ENCODE peak calls at places on chromosomes 3 and 15, in four cellular contexts. One of them, this sample, is unnamed.

GRCh38 chr3:197891-198491 is 1.4 kb downstream of the CHL1 start:
- DNase-seq in ovary: peak; percentile 42
- DNase-seq in body of pancreas: no peak
- DNase-seq in prostate gland: no peak
- DNase-seq in this sample: no peak

GRCh38 chr3:149688122-149688757 is 30.4 kb upstream of the WWTR1 start:
- DNase-seq in ovary: no peak
- DNase-seq in prostate gland: no peak
- DNase-seq in body of pancreas: peak; percentile 2
- DNase-seq in this sample: no peak

GRCh38 chr3:50068134-50068533 is 20.6 kb upstream of the RBM5 start:
- DNase-seq in prostate gland: no peak
- DNase-seq in body of pancreas: no peak
- DNase-seq in ovary: no peak
- DNase-seq in this sample: peak; percentile 35

GRCh38 chr3:172666181-172666872 is 44.5 kb downstream of the NCEH1 start:
- DNase-seq in prostate gland: no peak
- DNase-seq in body of pancreas: no peak
- DNase-seq in ovary: no peak
- DNase-seq in this sample: no peak

GRCh38 chr3:168455814-168456213 is 360.1 kb upstream of the GOLIM4 start:
- DNase-seq in prostate gland: no peak
- DNase-seq in ovary: no peak
- DNase-seq in body of pancreas: no peak
- DNase-seq in this sample: no peak

GRCh38 chr3:37731895-37732294 is 129.8 kb upstream of the CTDSPL start:
- DNase-seq in body of pancreas: no peak
- DNase-seq in prostate gland: no peak
- DNase-seq in ovary: no peak
- DNase-seq in this sample: no peak

GRCh38 chr15:48794697-48795134 is 16.2 kb downstream of the CEP152 start:
- DNase-seq in ovary: no peak
- DNase-seq in body of pancreas: no peak
- DNase-seq in prostate gland: no peak
- DNase-seq in this sample: peak; percentile 11

GRCh38 chr3:143565943-143566342 is 282.3 kb downstream of the SLC9A9 start:
- DNase-seq in body of pancreas: no peak
- DNase-seq in ovary: no peak
- DNase-seq in prostate gland: no peak
- DNase-seq in this sample: no peak

GRCh38 chr3:13753926-13754325 is 125.9 kb downstream of the WNT7A start:
- DNase-seq in prostate gland: no peak
- DNase-seq in body of pancreas: no peak
- DNase-seq in ovary: no peak
- DNase-seq in this sample: no peak

GRCh38 chr15:67968564-67969440 is 85.3 kb upstream of the PIAS1 start:
- DNase-seq in body of pancreas: no peak
- DNase-seq in prostate gland: no peak
- DNase-seq in ovary: no peak
- DNase-seq in this sample: no peak

GRCh38 chr3:54062546-54062945 is 59.8 kb upstream of the CACNA2D3 start:
- DNase-seq in prostate gland: no peak
- DNase-seq in body of pancreas: no peak
- DNase-seq in ovary: no peak
- DNase-seq in this sample: no peak

GRCh38 chr3:186320862-186321568 is 41.0 kb downstream of the DGKG start:
- DNase-seq in prostate gland: no peak
- DNase-seq in body of pancreas: no peak
- DNase-seq in ovary: no peak
- DNase-seq in this sample: peak; percentile 93

GRCh38 chr3:33221241-33221640 is 2.6 kb upstream of the SUSD5 start:
- DNase-seq in ovary: no peak
- DNase-seq in body of pancreas: no peak
- DNase-seq in prostate gland: no peak
- DNase-seq in this sample: no peak

GRCh38 chr3:33218072-33218445 is 551 bp downstream of the SUSD5 start:
- DNase-seq in body of pancreas: no peak
- DNase-seq in ovary: no peak
- DNase-seq in prostate gland: no peak
- DNase-seq in this sample: no peak

GRCh38 chr3:33219175-33219487 is 521 bp upstream of the SUSD5 start:
- DNase-seq in prostate gland: no peak
- DNase-seq in ovary: no peak
- DNase-seq in body of pancreas: no peak
- DNase-seq in this sample: no peak

GRCh38 chr3:33215739-33216138 is 2.9 kb downstream of the SUSD5 start:
- DNase-seq in body of pancreas: no peak
- DNase-seq in prostate gland: no peak
- DNase-seq in ovary: no peak
- DNase-seq in this sample: no peak

DNA sequence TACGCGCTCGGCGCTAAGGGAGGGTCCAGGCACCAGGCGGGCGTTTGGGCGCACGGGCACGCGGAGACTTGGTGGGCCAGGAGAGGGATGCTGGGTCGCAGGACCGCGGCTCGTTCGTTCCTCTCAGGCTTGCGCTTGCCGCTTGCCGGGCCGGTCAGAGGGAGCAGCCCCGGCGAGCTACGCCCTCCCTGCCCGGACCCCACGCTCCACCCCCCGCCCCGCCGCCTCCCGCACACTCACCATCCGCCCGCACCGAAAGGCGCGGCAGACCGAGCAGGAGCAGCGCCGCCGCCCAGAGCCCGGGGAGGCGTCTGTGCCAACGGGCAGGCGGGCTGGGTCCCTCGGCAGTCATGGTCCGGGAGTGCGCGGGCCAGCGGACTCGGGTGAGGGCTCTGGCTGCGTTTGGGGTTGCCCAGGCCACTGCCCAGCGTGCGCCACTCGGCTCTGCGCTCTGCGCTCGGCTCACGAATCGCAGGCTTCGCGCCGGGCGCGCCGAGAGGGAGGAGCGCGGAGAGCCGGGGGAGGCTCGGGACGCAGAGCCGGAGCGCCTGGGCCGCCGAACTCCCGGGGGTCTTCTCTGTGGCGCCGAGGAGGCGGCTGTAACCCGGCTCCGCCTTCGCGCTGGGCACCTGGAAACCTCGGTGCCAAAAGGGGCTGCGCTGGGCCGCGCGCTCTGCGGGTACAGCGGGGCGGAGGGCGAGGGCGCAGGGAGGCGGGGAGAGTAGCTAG is at the start of gene SUSD5:
- DNase-seq in ovary: no peak
- DNase-seq in body of pancreas: no peak
- DNase-seq in prostate gland: no peak
- DNase-seq in this sample: peak; percentile 65
- TF ChIP-seq CTCF in ovary: no peak
- TF ChIP-seq CTCF in body of pancreas: no peak
- TF ChIP-seq CTCF in prostate gland: no peak
- TF ChIP-seq CTCF in this sample: no peak

GRCh38 chr15:89513284-89513683 is 16.9 kb upstream of the RHCG start:
- DNase-seq in body of pancreas: no peak
- DNase-seq in prostate gland: no peak
- DNase-seq in ovary: no peak
- DNase-seq in this sample: peak; percentile 91
- H3K27ac ChIP-seq in body of pancreas: no peak overlapping the region
- H3K27ac ChIP-seq in prostate gland: no peak overlapping the region
- H3K27ac ChIP-seq in ovary: no peak overlapping the region
- H3K27ac ChIP-seq in this sample: peak overlapping the region; percentile 91

GRCh38 chr3:135238866-135239434 is 443.9 kb downstream of the EPHB1 start:
- DNase-seq in body of pancreas: no peak
- DNase-seq in ovary: no peak
- DNase-seq in prostate gland: no peak
- DNase-seq in this sample: no peak
- H3K4me1 ChIP-seq in body of pancreas: no peaks in the 10 kb centered on the region
- H3K4me1 ChIP-seq in ovary: no peaks in the 10 kb centered on the region
- H3K4me1 ChIP-seq in prostate gland: no peaks in the 10 kb centered on the region
- H3K4me1 ChIP-seq in this sample: no peaks in the 10 kb centered on the region

DNA sequence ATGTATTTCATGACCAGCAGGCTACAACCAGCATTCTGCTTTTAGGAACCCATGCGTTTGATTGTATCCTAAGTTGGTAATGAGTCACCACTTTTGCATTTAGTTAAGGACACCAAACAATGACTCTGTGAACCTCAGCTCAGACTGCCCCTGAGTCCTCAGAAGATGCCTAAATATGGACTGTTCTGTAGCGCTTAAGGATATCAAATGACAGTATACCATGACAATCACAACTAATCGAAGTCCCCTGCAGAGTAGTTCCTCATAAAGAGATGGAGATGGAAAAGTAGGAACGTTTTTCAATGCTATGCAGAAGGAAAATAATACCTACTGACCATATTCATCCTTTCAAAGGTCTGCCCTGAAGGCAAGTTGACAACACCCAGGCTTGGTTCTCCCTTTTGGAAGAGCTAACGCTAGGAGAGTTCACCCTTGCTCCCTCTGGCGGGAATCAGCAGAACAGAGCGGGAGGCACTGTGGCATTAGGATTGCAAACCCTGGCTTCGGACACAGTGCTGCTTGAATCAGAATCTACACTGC is 508.6 kb downstream of the FHIT start:
- DNase-seq in prostate gland: no peak
- DNase-seq in ovary: no peak
- DNase-seq in body of pancreas: no peak
- DNase-seq in this sample: peak; percentile 2
- TF ChIP-seq CTCF in prostate gland: no peak
- TF ChIP-seq CTCF in ovary: no peak
- TF ChIP-seq CTCF in body of pancreas: no peak
- TF ChIP-seq CTCF in this sample: no peak

DNA sequence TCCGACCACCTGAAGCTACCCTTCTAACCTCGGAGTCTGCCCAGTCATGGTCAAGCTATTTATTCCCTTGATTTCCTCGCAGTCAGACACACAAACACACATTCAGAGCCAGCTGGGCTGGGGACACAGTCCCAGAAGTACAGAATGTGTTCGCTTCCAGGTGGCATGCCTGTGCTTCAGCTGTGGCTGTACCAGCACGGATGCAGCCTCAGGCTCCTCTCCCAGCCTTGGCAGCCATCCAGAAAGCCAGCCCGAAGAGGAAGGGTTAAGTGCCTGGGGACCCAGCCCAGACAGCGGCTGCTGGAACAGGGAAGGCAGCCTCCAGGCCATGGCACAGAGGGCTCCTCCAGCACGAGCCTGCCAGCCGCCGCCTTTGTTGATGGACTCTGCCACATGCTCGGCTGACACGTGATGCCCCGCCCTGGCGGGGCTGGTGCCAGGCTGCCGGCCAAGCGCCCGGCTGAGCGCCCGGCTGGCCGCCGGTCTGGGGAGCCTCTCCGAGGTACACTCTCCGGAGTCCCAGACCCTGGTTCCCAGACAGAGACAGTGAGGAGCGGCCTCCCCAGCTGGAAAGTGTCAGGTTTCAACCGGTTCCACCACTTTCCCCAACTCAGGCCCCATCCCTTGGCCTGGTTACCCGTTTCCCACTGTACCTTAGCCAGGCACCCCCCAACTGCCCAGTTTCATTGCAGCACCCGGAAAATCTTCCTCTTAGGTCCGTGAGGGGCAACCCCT is 5.4 kb downstream of the BMF start:
- DNase-seq in ovary: peak; percentile 83
- DNase-seq in prostate gland: peak; percentile 96
- DNase-seq in body of pancreas: peak; percentile 91
- DNase-seq in this sample: peak; percentile 85
- H3K27ac ChIP-seq in ovary: peak overlapping the region; percentile 93
- H3K27ac ChIP-seq in prostate gland: peak overlapping the region; percentile 85
- H3K27ac ChIP-seq in body of pancreas: peak overlapping the region; percentile 92
- H3K27ac ChIP-seq in this sample: no peak overlapping the region

DNA sequence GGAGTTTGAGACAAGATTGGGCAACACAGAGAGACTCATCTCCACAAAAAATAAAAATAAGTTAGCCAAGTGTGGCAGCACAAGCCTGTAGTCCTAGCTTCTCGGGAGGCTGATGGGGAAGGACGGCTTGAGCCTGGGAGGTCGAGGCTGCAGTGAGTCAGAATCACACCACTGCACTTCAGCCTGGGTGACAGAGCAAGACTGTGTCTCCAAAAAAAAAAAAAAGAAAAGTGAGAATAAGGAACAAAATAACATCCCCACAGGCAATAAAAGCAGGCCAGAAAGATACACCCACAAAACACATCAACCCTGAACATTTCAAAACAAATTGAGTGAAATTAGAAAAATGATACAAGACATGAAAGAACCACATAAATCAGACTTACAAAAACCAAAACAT is 48.7 kb upstream of the OCA2 start:
- DNase-seq in body of pancreas: no peak
- DNase-seq in prostate gland: no peak
- DNase-seq in ovary: no peak
- DNase-seq in this sample: no peak
- H3K4me1 ChIP-seq in body of pancreas: no peaks in the 10 kb centered on the region
- H3K4me1 ChIP-seq in prostate gland: no peaks in the 10 kb centered on the region
- H3K4me1 ChIP-seq in ovary: no peaks in the 10 kb centered on the region
- H3K4me1 ChIP-seq in this sample: no peaks in the 10 kb centered on the region

GRCh38 chr3:45092132-45093031 is 53.8 kb downstream of the CDCP1 start:
- DNase-seq in prostate gland: no peak
- DNase-seq in body of pancreas: no peak
- DNase-seq in ovary: no peak
- DNase-seq in this sample: peak; percentile 94
- TF ChIP-seq CTCF in prostate gland: no peak
- TF ChIP-seq CTCF in body of pancreas: no peak
- TF ChIP-seq CTCF in ovary: no peak
- TF ChIP-seq CTCF in this sample: no peak